ENCODE peak calls at places on chromosomes 4 and X, in five cellular contexts. One of them, this sample, is unnamed.

GRCh38 chr4:3310301-3311094 is 17.7 kb downstream of the RGS12 start:
- DNase-seq in nucleus accumbens: no peak
- DNase-seq in left cardiac atrium: no peak
- DNase-seq in astrocyte: no peak
- DNase-seq in choroid plexus epithelial cell: no peak
- DNase-seq in this sample: no peak

GRCh38 chr4:128517739-128518510 is 230.3 kb upstream of the PGRMC2 start:
- DNase-seq in nucleus accumbens: no peak
- DNase-seq in left cardiac atrium: peak; percentile 78
- DNase-seq in astrocyte: peak; percentile 98
- DNase-seq in choroid plexus epithelial cell: peak; percentile 99
- DNase-seq in this sample: no peak

GRCh38 chr4:1207603-1208265 is 35.4 kb upstream of the SPON2 start:
- DNase-seq in nucleus accumbens: peak; percentile 55
- DNase-seq in left cardiac atrium: peak; percentile 71
- DNase-seq in astrocyte: peak; percentile 62
- DNase-seq in choroid plexus epithelial cell: peak; percentile 88
- DNase-seq in this sample: no peak

GRCh38 chrX:44245730-44246129 is 97.7 kb downstream of the EFHC2 start:
- DNase-seq in nucleus accumbens: no peak
- DNase-seq in left cardiac atrium: no peak
- DNase-seq in astrocyte: no peak
- DNase-seq in choroid plexus epithelial cell: no peak
- DNase-seq in this sample: no peak

GRCh38 chr4:163707873-163708272 is 213.4 kb downstream of the TMA16 start:
- DNase-seq in nucleus accumbens: no peak
- DNase-seq in left cardiac atrium: no peak
- DNase-seq in astrocyte: no peak
- DNase-seq in choroid plexus epithelial cell: no peak
- DNase-seq in this sample: no peak

GRCh38 chrX:149036086-149036485 is 469.0 kb downstream of the IDS start:
- DNase-seq in nucleus accumbens: no peak
- DNase-seq in left cardiac atrium: no peak
- DNase-seq in astrocyte: no peak
- DNase-seq in choroid plexus epithelial cell: peak; percentile 39
- DNase-seq in this sample: no peak

GRCh38 chr4:42282081-42282901 is 115.0 kb upstream of the SHISA3 start:
- DNase-seq in nucleus accumbens: peak; percentile 17
- DNase-seq in left cardiac atrium: peak; percentile 52
- DNase-seq in astrocyte: peak; percentile 14
- DNase-seq in choroid plexus epithelial cell: peak; percentile 74
- DNase-seq in this sample: peak; percentile 73

GRCh38 chrX:1106478-1107210 is 105.8 kb downstream of the CRLF2 start:
- DNase-seq in nucleus accumbens: no peak
- DNase-seq in left cardiac atrium: no peak
- DNase-seq in astrocyte: no peak
- DNase-seq in choroid plexus epithelial cell: no peak
- DNase-seq in this sample: no peak

GRCh38 chr4:75895744-75896314 is 6.4 kb downstream of the PPEF2 start:
- DNase-seq in nucleus accumbens: no peak
- DNase-seq in left cardiac atrium: no peak
- DNase-seq in astrocyte: no peak
- DNase-seq in choroid plexus epithelial cell: peak; percentile 47
- DNase-seq in this sample: peak; percentile 9

GRCh38 chr4:175671491-175671934 is 140.6 kb downstream of the GPM6A start:
- DNase-seq in nucleus accumbens: peak; percentile 5
- DNase-seq in left cardiac atrium: no peak
- DNase-seq in astrocyte: peak; percentile 2
- DNase-seq in choroid plexus epithelial cell: peak; percentile 5
- DNase-seq in this sample: no peak

GRCh38 chr4:88382621-88383020 is 4.0 kb downstream of the HERC6 start:
- DNase-seq in nucleus accumbens: no peak
- DNase-seq in left cardiac atrium: no peak
- DNase-seq in astrocyte: no peak
- DNase-seq in choroid plexus epithelial cell: peak; percentile 2
- DNase-seq in this sample: no peak

GRCh38 chrX:73289039-73289438 is 74.4 kb upstream of the NAP1L2 start:
- DNase-seq in nucleus accumbens: no peak
- DNase-seq in left cardiac atrium: no peak
- DNase-seq in astrocyte: no peak
- DNase-seq in choroid plexus epithelial cell: no peak
- DNase-seq in this sample: no peak

GRCh38 chr4:120544838-120545237 is 377.7 kb downstream of the PRDM5 start:
- DNase-seq in nucleus accumbens: no peak
- DNase-seq in left cardiac atrium: no peak
- DNase-seq in astrocyte: no peak
- DNase-seq in choroid plexus epithelial cell: no peak
- DNase-seq in this sample: no peak

GRCh38 chrX:43840265-43840664 is 42.0 kb downstream of the MAOB start:
- DNase-seq in nucleus accumbens: no peak
- DNase-seq in left cardiac atrium: no peak
- DNase-seq in astrocyte: no peak
- DNase-seq in choroid plexus epithelial cell: no peak
- DNase-seq in this sample: no peak

GRCh38 chr4:184370711-184371389 is 103.5 kb downstream of the IRF2 start:
- DNase-seq in nucleus accumbens: no peak
- DNase-seq in left cardiac atrium: no peak
- DNase-seq in astrocyte: peak; percentile 74
- DNase-seq in choroid plexus epithelial cell: peak; percentile 47
- DNase-seq in this sample: no peak

GRCh38 chr4:14022428-14022827 is 394.9 kb upstream of the BOD1L1 start:
- DNase-seq in nucleus accumbens: no peak
- DNase-seq in left cardiac atrium: no peak
- DNase-seq in astrocyte: peak; percentile 14
- DNase-seq in choroid plexus epithelial cell: peak; percentile 74
- DNase-seq in this sample: no peak

GRCh38 chrX:68846536-68846935 is 17.7 kb downstream of the EFNB1 start:
- DNase-seq in nucleus accumbens: no peak
- DNase-seq in left cardiac atrium: no peak
- DNase-seq in astrocyte: no peak
- DNase-seq in choroid plexus epithelial cell: peak; percentile 28
- DNase-seq in this sample: no peak

This sample was measured in NCI-H774.